ENCODE peak calls at places on chromosomes 13 and 19, in nine cellular contexts. V is HCT116; O is left ventricle myocardium inferior; R is mesothelial cell of epicardium; J is B cell; Y is AG04449; M is AG09319; I is CD8-positive, alpha-beta T cell; G is HFF-Myc. E is an unnamed sample.

GRCh38 chr13:23804166-23804565 is 85.0 kb downstream of the MIPEP start:
- DNase-seq in Y (no peak), J (no peak), I (no peak), G (no peak), R (no peak), O (no peak), M (no peak), V (no peak), E (no peak)

GRCh38 chr13:44853641-44854040 is 135.6 kb downstream of the NUFIP1 start:
- DNase-seq in G (no peak), O (no peak), J (no peak), V (no peak), Y (no peak), M (no peak), I (no peak), R (no peak), E (no peak)

GRCh38 chr19:55383789-55384575 is at the start of gene TMEM238:
- DNase-seq in M (no peak), I (peak), O (peak), R (no peak), G (no peak), Y (no peak), J (no peak), V (no peak), E (peak)

GRCh38 chr13:110471156-110471832 is 90.2 kb downstream of the RAB20 start:
- DNase-seq in O (no peak), I (no peak), Y (no peak), J (peak), R (no peak), M (no peak), G (no peak), V (no peak), E (peak)

GRCh38 chr13:95296326-95296939 is 4.8 kb downstream of the ABCC4 start:
- DNase-seq in O (peak), I (peak), M (no peak), G (no peak), R (no peak), Y (no peak), V (peak), J (no peak), E (no peak)

GRCh38 chr13:99813346-99814095 is 158.0 kb downstream of the ZIC5 start:
- DNase-seq in V (no peak), R (no peak), G (no peak), J (no peak), Y (no peak), I (no peak), O (no peak), M (no peak), E (no peak)

GRCh38 chr13:73261739-73262216 is 203.0 kb downstream of the KLF5 start:
- DNase-seq in O (no peak), I (no peak), V (no peak), G (no peak), Y (no peak), R (no peak), M (no peak), J (no peak), E (no peak)

GRCh38 chr19:40617961-40618360 is 16.8 kb downstream of the LTBP4 start:
- DNase-seq in O (no peak), G (no peak), Y (no peak), J (no peak), I (no peak), V (no peak), R (no peak), M (no peak), E (no peak)

GRCh38 chr19:22882797-22883196 is 50.7 kb downstream of the ZNF723 start:
- DNase-seq in I (no peak), Y (no peak), R (no peak), G (peak), M (no peak), V (peak), O (no peak), J (no peak), E (no peak)

GRCh38 chr19:10219678-10220077 is 11.5 kb downstream of the S1PR2 start:
- DNase-seq in I (no peak), J (peak), O (no peak), Y (no peak), G (no peak), R (no peak), V (no peak), M (no peak), E (peak)

GRCh38 chr19:14342809-14343208 is 38.4 kb upstream of the ADGRE5 start:
- DNase-seq in R (no peak), J (no peak), G (no peak), M (no peak), I (no peak), V (no peak), Y (no peak), O (no peak), E (no peak)

GRCh38 chr19:35868172-35868822 is at the start of gene APLP1:
- DNase-seq in O (peak), J (no peak), M (no peak), V (no peak), I (peak), R (peak), Y (no peak), G (no peak), E (peak)

GRCh38 chr13:40179421-40179820 is 487.0 kb downstream of the FOXO1 start:
- DNase-seq in G (no peak), O (no peak), Y (no peak), I (no peak), V (no peak), M (no peak), J (no peak), R (no peak), E (no peak)

GRCh38 chr19:16288544-16288943 is 36.1 kb upstream of the KLF2 start:
- DNase-seq in G (no peak), V (no peak), Y (no peak), R (no peak), M (no peak), O (no peak), J (no peak), I (no peak), E (no peak)

GRCh38 chr19:49690073-49690655 is 752 bp upstream of the CPT1C start:
- DNase-seq in Y (no peak), G (no peak), O (no peak), I (no peak), R (no peak), M (no peak), J (no peak), V (no peak), E (no peak)
- TF ChIP-seq CTCF in Y (no peak), G (no peak), O (peak), I (no peak), R (peak), M (no peak), J (peak), V (no peak), E (no peak)

DNA sequence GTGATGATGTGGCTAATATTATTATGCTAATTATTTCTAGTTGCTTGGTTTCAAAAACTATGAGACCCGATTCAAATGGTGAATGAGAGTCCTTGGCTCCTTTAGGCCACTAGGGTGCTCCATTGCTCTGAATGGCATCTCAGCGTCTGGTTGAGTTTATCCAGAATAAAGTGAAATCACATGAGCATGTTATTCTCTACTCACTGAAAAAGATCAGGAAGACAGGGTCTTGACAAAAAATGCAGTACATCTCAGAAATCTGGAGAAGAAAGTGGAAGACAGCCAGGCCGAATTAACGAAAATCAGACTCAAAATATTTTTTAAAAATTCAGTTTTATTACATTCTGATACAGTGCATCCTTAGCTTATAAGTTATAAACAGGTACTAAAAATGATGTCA is 516.2 kb downstream of the MYO16 start:
- DNase-seq in O (no peak), J (no peak), G (peak), M (no peak), V (peak), I (no peak), Y (no peak), R (no peak), E (peak)
- TF ChIP-seq CTCF in O (peak), J (peak), G (peak), M (peak), V (peak), I (no peak), Y (peak), R (peak), E (peak)

DNA sequence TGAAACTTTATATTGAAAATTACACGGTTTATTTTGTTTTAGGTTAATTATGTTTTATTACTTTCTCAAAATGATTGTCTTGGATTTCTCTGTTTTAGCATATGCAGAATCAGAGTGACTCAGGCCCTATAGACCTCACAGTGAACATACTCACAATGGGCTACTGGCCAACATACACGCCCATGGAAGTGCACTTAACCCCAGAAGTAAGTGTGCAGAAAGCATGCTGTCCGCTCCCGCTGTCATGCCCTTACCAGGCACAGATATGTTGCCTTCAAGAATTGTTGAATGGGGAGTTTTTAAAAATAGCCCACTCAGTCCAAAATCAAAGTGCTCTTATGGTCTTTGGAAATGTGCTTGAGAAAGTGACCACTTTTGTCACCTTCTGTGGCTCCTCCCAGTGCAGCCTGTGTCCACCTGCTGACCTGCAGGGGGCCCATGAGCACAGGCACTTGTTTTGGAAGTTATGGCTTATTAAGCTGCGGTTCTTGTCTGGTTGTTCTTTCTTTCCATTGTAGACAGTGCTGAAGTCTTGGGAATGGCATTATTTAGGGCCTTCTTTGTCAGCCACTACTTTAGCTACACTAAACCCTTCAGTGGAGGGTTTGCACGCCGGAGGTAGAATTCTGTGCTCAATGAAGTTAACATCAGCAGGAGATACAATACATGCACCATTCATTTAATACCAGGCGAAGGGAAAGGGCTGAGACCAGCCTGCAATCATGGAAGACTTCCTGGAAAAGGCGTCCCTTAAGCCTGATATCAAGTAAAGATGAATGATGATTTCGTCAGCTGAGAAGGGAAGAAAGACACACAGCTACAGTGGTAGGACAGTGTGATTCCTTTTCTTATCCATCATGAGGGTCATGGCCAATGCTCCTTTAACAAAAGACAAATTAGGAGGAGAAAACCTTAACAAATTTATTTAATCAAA is 36.7 kb downstream of the CUL4A start:
- DNase-seq in I (no peak), Y (no peak), V (no peak), J (no peak), O (no peak), G (no peak), R (no peak), M (no peak), E (no peak)
- TF ChIP-seq CTCF in I (no peak), Y (peak), V (peak), J (no peak), O (peak), G (peak), R (peak), M (peak), E (no peak)

GRCh38 chr19:5542665-5543064 is 25.1 kb downstream of the TINCR start:
- DNase-seq in M (no peak), O (no peak), G (no peak), Y (no peak), V (no peak), J (no peak), I (no peak), R (no peak), E (no peak)

GRCh38 chr19:5545984-5546383 is 21.8 kb downstream of the TINCR start:
- DNase-seq in G (no peak), Y (no peak), I (no peak), V (no peak), O (no peak), J (no peak), R (no peak), M (no peak), E (no peak)

GRCh38 chr19:5545051-5545450 is 22.7 kb downstream of the TINCR start:
- DNase-seq in I (no peak), V (no peak), O (no peak), J (no peak), R (no peak), G (no peak), Y (no peak), M (no peak), E (no peak)

DNA sequence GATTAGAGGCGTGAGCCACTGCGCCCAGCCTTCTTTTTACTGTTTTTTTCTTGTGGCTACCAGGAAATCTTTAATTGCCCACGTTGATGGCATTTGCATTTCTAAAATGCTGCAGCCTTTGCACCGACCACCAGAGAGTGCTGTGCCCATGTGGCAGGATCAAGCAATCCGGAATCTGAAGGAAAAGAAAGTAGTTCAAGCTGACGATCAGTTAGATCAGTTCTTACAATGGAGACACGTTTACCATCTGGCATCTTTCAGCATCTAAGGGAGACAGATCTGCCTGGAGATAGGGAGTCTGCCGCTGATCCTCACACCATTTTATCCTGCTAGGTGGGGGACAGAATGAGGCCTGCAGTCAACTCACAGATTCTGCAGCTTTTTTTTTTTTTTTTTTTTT is 19.9 kb downstream of the TINCR start:
- DNase-seq in G (no peak), V (no peak), R (no peak), M (no peak), J (no peak), Y (peak), I (no peak), O (no peak), E (peak)
- TF ChIP-seq CTCF in G (peak), V (peak), R (peak), M (peak), J (no peak), Y (peak), I (peak), O (peak), E (peak)

GRCh38 chr13:81610613-81611012 is 1269.7 kb upstream of the SPRY2 start:
- DNase-seq in R (no peak), G (no peak), Y (no peak), O (no peak), V (no peak), I (no peak), J (no peak), M (no peak), E (no peak)
- TF ChIP-seq CTCF in R (no peak), G (no peak), Y (no peak), O (no peak), V (no peak), I (no peak), J (no peak), M (no peak), E (no peak)

DNA sequence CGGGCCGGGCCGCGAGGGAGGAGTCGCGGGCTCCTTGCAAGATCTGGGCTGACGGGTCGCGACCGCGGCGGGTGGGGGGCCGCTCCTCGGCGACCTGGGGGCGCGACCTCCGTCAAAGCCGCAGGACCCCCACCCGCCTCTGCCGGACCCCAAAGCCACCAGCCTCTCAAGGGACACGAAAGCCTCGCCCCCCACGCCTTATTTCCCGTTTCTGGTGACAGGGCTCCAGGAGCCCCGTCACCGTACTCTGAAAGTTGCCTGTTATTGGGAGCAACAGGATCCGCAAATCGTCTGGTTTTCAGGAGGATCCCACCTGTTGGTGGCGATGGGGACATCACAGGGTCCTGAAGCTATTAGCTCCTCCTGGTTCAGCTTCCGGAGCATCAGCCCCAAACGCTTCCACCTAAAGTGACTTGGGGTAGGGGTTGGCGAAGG is 531 bp downstream of the MAU2 start:
- DNase-seq in Y (no peak), I (no peak), R (no peak), M (no peak), J (no peak), G (no peak), V (no peak), O (no peak), E (no peak)
- TF ChIP-seq CTCF in Y (no peak), I (no peak), R (no peak), M (no peak), J (no peak), G (no peak), V (peak), O (no peak), E (no peak)

DNA sequence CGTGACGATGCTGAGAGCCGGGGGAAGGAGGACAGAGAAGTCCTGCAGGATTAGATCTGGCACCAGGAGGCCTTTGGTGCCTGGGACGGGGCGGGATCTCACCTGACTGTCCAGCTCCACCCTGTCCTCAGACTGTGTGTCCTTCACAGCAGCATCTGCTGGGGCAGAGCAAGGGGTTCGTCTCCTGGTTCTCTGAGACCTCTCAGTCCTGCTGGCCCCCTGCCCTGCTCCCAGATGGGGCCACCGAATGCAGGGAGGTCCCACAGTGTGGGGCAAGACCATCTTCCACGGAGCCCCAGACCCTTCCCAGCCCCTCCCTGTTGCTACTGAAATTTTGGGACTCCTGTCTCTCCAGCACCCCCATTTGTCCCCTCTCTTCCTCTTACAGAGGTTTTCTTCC is 4.5 kb downstream of the LILRB3 start:
- DNase-seq in G (no peak), J (no peak), Y (no peak), V (no peak), R (no peak), M (no peak), I (no peak), O (no peak), E (no peak)
- TF ChIP-seq CTCF in G (no peak), J (no peak), Y (no peak), V (no peak), R (no peak), M (no peak), I (no peak), O (no peak), E (no peak)

GRCh38 chr13:79056706-79057105 is 349.3 kb downstream of the RBM26 start:
- DNase-seq in Y (no peak), M (no peak), I (no peak), R (no peak), J (no peak), V (no peak), O (no peak), G (no peak), E (no peak)

GRCh38 chr13:79060216-79060615 is 345.8 kb downstream of the RBM26 start:
- DNase-seq in G (no peak), I (no peak), Y (no peak), J (no peak), O (no peak), V (no peak), R (no peak), M (no peak), E (no peak)

DNA sequence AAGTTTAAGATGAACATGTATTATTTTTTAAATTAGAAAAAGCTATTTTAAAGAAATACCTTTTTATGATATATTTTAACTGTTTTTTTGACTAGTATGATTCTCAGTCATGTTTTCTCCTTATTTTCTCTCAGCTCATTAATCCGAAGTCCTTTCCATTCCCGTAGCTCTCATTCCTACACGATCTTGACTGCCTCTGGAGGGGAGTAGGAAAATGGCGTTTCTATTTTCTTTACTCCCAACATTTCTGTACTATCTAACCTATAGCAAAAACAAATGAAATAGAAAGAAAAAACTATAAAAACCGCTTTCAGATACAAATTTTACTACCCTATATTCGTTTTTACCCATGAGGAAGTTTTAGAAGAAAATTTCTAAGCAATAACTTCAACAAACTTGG is 343.8 kb downstream of the RBM26 start:
- DNase-seq in R (no peak), V (no peak), G (no peak), M (no peak), O (no peak), I (no peak), Y (no peak), J (no peak), E (no peak)
- TF ChIP-seq CTCF in R (no peak), V (no peak), G (no peak), M (no peak), O (no peak), I (no peak), Y (no peak), J (no peak), E (no peak)